ENCODE peak calls at places on chromosomes 11 and 22, in five cellular contexts. O is activated B cell treated with CpG ODN at 0.5 μM for 24 hours, V is testis, W is neural crest cell, M is brain microvascular endothelial cell. I is an unnamed sample.
A peak's percentile ranks its signal among the peaks of the same experiment; 100 is the strongest.

GRCh38 chr11:69567951-69568808 is 72.8 kb upstream of the CCND1 start:
- DNase-seq in V (no peak), M (no peak), O (no peak), W (no peak), I (no peak)

GRCh38 chr22:27358096-27358870 is 443.3 kb downstream of the MN1 start:
- DNase-seq in O (no peak), M (no peak), V (no peak), W (no peak), I (no peak)

GRCh38 chr22:20803696-20804324 is 29.9 kb downstream of the SERPIND1 start:
- DNase-seq in V (peak; percentile 60), M (peak; percentile 36), W (peak; percentile 36), O (no peak), I (no peak)

GRCh38 chr22:19766506-19767426 is 6.2 kb downstream of the TBX1 start:
- DNase-seq in W (no peak), O (no peak), V (peak; percentile 36), M (peak; percentile 9), I (no peak)

GRCh38 chr11:112555491-112556364 is 295.1 kb upstream of the PLET1 start:
- DNase-seq in O (peak; percentile 21), W (peak; percentile 81), M (peak; percentile 16), V (peak; percentile 54), I (no peak)

GRCh38 chr22:33076368-33076767 is 18.2 kb upstream of the SYN3 start:
- DNase-seq in W (no peak), M (no peak), O (no peak), V (no peak), I (no peak)

GRCh38 chr11:33543823-33544222 is 156.8 kb downstream of the C11orf91 start:
- DNase-seq in W (no peak), O (no peak), V (no peak), M (no peak), I (no peak)

GRCh38 chr22:36816338-36816634 is 549 bp downstream of the PVALB start:
- DNase-seq in W (no peak), V (no peak), M (no peak), O (no peak), I (no peak)

GRCh38 chr22:50703726-50704509 is 31.3 kb downstream of the SHANK3 start:
- DNase-seq in M (no peak), O (no peak), V (no peak), W (no peak), I (no peak)

GRCh38 chr11:1834791-1835670 is at the start of gene SYT8:
- DNase-seq in V (no peak), M (no peak), W (no peak), O (no peak), I (no peak)

GRCh38 chr11:15819679-15820286 is 536.6 kb downstream of the SOX6 start:
- DNase-seq in V (peak; percentile 86), O (no peak), W (peak; percentile 80), M (peak; percentile 40), I (no peak)

GRCh38 chr22:39634530-39635399 is 64.2 kb downstream of the CACNA1I start:
- DNase-seq in V (no peak), O (no peak), M (peak; percentile 79), W (no peak), I (no peak)

GRCh38 chr11:8671242-8671641 is 11.2 kb downstream of the TRIM66 start:
- DNase-seq in M (peak; percentile 95), W (peak; percentile 40), O (no peak), V (peak; percentile 50), I (no peak)

GRCh38 chr22:50695421-50696250 is 23.0 kb downstream of the SHANK3 start:
- DNase-seq in M (no peak), V (no peak), W (no peak), O (no peak), I (no peak)

GRCh38 chr11:36362902-36363301 is 66.8 kb downstream of the PRR5L start:
- DNase-seq in W (no peak), V (no peak), M (peak; percentile 69), O (no peak), I (no peak)

GRCh38 chr11:125679397-125679796 is 1.2 kb downstream of the ACRV1 start:
- DNase-seq in V (no peak), M (no peak), O (no peak), W (no peak), I (no peak)

GRCh38 chr22:37484115-37485005 is 1.8 kb downstream of the MFNG start:
- DNase-seq in W (no peak), M (no peak), O (peak; percentile 59), V (peak; percentile 61), I (no peak)

GRCh38 chr11:123454060-123454651 is 24.1 kb downstream of the GRAMD1B start:
- DNase-seq in M (peak; percentile 9), O (no peak), W (no peak), V (no peak), I (no peak)

GRCh38 chr11:101003468-101003867 is 126.1 kb downstream of the PGR start:
- DNase-seq in W (no peak), M (no peak), V (no peak), O (no peak), I (no peak)

GRCh38 chr11:111329306-111330204 is 31.2 kb downstream of the POU2AF3 start:
- DNase-seq in M (no peak), W (no peak), V (peak; percentile 82), O (no peak), I (no peak)

GRCh38 chr11:32462296-32462695 is 27.0 kb upstream of the WT1 start:
- DNase-seq in M (no peak), V (no peak), O (no peak), W (no peak), I (no peak)

GRCh38 chr11:103339485-103339857 is 230.2 kb downstream of the DYNC2H1 start:
- DNase-seq in V (no peak), M (no peak), O (no peak), W (no peak), I (no peak)

DNA sequence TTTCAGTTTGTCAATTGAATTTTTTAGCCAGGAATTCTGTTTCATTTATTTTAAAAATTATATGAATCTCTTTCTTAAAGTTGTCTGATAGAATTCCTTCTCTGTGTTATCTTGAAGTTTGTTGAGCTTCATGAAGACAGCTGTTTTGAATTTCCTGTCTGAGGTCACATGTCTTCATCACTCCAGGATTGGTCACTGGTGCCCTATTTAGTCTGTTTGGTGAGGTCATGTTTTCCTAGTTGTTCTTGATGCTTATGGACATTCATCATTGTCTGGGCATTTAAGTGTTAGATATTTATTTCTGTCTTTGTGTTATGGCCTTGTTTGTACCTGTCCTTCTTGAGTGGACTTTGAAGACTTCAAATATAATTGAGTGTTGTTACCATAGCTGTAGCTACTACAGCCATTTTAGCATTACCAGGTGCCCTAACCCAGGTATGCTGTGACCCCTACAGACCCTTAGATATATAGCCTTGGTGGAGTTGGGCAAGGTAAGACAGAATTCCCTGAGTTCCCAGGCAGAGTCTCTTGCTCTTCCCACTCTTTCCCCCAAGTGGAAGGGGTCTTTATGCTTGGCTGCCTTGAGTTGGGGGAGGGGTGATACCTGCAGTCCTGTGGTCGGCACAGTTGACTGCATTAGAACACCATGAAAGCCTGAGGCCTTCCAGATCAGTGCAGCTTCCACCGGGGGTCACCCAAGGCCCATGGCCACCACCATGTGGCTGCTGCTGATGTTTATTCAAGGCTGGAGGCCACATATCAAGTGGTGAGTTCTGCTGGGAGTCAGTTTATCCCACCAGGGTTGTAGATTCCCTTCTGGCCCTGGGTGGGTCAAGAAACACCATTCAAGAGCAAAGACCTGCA is 229.6 kb downstream of the DYNC2H1 start:
- DNase-seq in M (peak; percentile 67), W (no peak), V (no peak), O (no peak), I (no peak)
- TF ChIP-seq CTCF in M (peak; percentile 54), W (no peak), V (no peak), O (no peak), I (peak; percentile 2)

GRCh38 chr22:45413368-45414211 is at the start of the genes RIBC2 and SMC1B:
- DNase-seq in W (peak; percentile 73), O (peak; percentile 59), V (peak; percentile 87), M (peak; percentile 63), I (no peak)
- TF ChIP-seq CTCF in W (peak; percentile 18), O (no peak), V (no peak), M (peak; percentile 10), I (no peak)

GRCh38 chr11:65611758-65612603 is 2.0 kb downstream of the MAP3K11 start:
- DNase-seq in V (no peak), W (no peak), M (peak; percentile 37), O (no peak), I (no peak)

GRCh38 chr11:65612691-65613090 is 1.3 kb downstream of the MAP3K11 start:
- DNase-seq in V (no peak), W (no peak), M (no peak), O (no peak), I (no peak)

GRCh38 chr11:65615229-65615949 is at the start of gene PCNX3:
- DNase-seq in O (peak; percentile 96), V (peak; percentile 100), W (peak; percentile 100), M (peak; percentile 100), I (peak; percentile 99)

GRCh38 chr11:65611028-65611757 is 2.8 kb downstream of the MAP3K11 start:
- DNase-seq in O (no peak), M (no peak), W (no peak), V (no peak), I (no peak)

DNA sequence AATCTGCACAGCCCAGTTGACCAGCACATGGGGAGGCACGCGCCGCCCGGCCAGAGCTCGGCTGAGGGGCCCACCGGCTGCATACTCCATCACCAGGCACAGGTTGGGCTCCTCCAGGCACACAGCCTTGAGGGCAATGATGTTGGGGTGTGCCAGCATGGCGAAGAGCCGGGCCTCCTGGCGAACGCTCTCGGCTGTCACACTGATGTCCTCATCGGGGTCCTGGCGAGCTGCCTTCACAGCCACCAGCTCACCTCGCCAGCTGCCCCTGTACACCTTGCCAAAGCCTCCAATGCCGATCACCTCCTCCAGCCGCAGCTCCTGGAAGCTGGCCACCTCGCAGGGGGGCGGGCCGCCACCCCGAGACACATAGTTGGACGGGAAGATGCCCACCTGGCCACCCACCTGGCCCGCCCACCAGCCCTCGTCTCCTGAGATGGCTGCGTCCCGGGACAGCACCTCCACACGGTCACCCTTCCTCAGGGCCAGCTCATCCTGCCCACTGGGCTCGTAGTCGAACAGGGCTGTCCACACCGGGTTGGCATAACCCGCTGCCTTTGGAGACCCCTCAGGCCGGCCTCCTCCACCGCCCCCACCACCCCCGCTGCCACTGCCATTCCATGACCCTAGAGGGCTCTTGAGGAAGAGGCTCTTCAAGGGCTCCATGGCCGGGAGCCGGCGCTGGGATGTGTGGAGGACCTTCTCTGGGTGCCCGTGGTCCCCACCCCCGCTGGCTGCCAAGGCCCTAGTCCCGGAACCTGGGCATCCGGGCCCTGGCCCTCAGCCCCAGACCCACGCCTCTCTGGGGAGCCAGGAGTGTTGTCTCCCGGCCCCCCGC is 711 bp downstream of the MAP3K11 start:
- DNase-seq in W (no peak), V (no peak), O (no peak), M (no peak), I (no peak)
- TF ChIP-seq CTCF in W (no peak), V (no peak), O (no peak), M (no peak), I (no peak)

DNA sequence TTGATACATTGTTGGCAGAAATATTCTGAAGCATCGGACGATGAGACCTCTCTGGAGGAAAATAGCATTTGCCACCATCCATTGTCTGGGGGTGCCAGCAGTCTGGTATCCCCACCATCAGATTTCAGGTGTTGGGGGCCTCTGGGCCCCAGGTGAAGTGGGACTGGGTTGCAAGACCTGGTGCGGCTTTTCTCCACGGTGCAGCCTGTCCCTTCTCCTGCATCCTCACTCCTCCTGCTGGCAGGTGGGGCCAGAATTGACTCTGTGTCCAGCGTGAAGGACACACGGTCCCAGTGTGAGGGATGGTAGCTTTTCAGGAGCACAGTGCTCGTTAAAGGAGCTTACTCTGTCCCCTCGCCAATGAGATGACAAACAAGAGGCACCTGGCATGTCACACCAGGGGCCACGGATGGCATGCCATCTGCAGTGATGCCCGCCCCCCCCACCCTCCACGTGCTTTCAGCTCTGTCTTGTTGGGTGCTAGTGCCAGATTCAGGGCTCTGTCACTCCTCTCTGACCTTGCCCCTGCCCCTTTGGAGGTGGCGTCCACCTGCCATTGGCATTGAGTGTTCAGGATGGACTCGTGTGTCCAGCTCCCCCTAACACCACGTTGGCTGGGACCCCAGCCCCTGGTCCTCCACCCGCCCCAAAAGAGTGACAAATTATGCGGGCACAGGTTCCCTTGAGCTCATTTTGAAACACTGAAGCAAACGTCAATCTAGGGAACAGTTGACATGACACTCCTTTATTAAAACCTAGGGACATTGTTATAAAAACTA is 62.4 kb downstream of the PARVG start:
- DNase-seq in M (no peak), O (no peak), W (no peak), V (no peak), I (no peak)
- TF ChIP-seq CTCF in M (no peak), O (no peak), W (no peak), V (no peak), I (no peak)

I was measured in D721Med.